ENCODE peak calls at places on chromosomes 3 and 15, in nine cellular contexts. I is spleen, A is suprapubic skin, F is HepG2, B is prostate gland, G is transverse colon, H is GM12878, L is endothelial cell of umbilical vein, E is GM23338. Y is an unnamed sample.

GRCh38 chr15:67076147-67076843 is 10.9 kb downstream of the SMAD3 start:
- DNase-seq in A (no peak), L (peak; percentile 95), E (no peak), H (no peak), G (no peak), B (no peak), I (no peak), F (no peak), Y (peak; percentile 58)

GRCh38 chr3:52200981-52201679 is 3.2 kb downstream of the ALAS1 start:
- DNase-seq in H (no peak), A (no peak), I (no peak), L (no peak), B (no peak), E (no peak), G (no peak), F (no peak), Y (no peak)

GRCh38 chr3:25906132-25906906 is 116.4 kb downstream of the OXSM start:
- DNase-seq in I (no peak), F (no peak), H (no peak), E (peak; percentile 28), B (no peak), G (no peak), A (no peak), L (no peak), Y (no peak)

GRCh38 chr3:17175187-17175839 is 290.6 kb downstream of the PLCL2 start:
- DNase-seq in A (no peak), H (no peak), E (no peak), F (no peak), L (no peak), G (no peak), I (no peak), B (no peak), Y (no peak)

GRCh38 chr3:66803706-66804496 is 194.2 kb upstream of the KBTBD8 start:
- DNase-seq in E (peak; percentile 5), F (no peak), L (peak; percentile 53), H (no peak), G (no peak), B (no peak), I (no peak), A (no peak), Y (no peak)

GRCh38 chr3:33582234-33582633 is 135.8 kb downstream of the CLASP2 start:
- DNase-seq in I (no peak), L (no peak), A (no peak), H (no peak), F (no peak), G (no peak), E (peak; percentile 28), B (no peak), Y (no peak)

GRCh38 chr15:43881944-43882343 is 55.1 kb downstream of the WDR76 start:
- DNase-seq in H (no peak), G (no peak), L (peak; percentile 11), E (peak; percentile 82), F (no peak), I (no peak), A (no peak), B (no peak), Y (no peak)

GRCh38 chr15:64706011-64706911 is 69.1 kb downstream of the RBPMS2 start:
- DNase-seq in I (peak; percentile 8), F (no peak), E (no peak), L (no peak), A (no peak), G (no peak), H (no peak), B (no peak), Y (no peak)

GRCh38 chr3:64187065-64187959 is 38.0 kb downstream of the PRICKLE2 start:
- DNase-seq in L (peak; percentile 100), H (no peak), F (peak; percentile 64), I (no peak), A (peak; percentile 68), B (peak; percentile 63), G (peak; percentile 52), E (no peak), Y (peak; percentile 40)

GRCh38 chr3:190124067-190124466 is 3.4 kb upstream of the P3H2 start:
- DNase-seq in L (no peak), G (no peak), F (no peak), A (no peak), E (no peak), B (no peak), I (no peak), H (no peak), Y (no peak)

GRCh38 chr3:18575573-18575972 is 150.4 kb upstream of the SATB1 start:
- DNase-seq in G (no peak), E (no peak), F (no peak), L (no peak), I (no peak), A (no peak), H (no peak), B (no peak), Y (no peak)

GRCh38 chr3:119627461-119627860 is 29.8 kb downstream of the PLA1A start:
- DNase-seq in F (no peak), B (no peak), G (peak; percentile 28), H (peak; percentile 34), L (peak; percentile 78), A (no peak), E (peak; percentile 15), I (peak; percentile 85), Y (no peak)

GRCh38 chr15:77623008-77623877 is 9.5 kb downstream of the LINGO1 start:
- DNase-seq in I (no peak), H (no peak), G (no peak), E (peak; percentile 52), B (no peak), A (no peak), L (no peak), F (peak; percentile 69), Y (no peak)

DNA sequence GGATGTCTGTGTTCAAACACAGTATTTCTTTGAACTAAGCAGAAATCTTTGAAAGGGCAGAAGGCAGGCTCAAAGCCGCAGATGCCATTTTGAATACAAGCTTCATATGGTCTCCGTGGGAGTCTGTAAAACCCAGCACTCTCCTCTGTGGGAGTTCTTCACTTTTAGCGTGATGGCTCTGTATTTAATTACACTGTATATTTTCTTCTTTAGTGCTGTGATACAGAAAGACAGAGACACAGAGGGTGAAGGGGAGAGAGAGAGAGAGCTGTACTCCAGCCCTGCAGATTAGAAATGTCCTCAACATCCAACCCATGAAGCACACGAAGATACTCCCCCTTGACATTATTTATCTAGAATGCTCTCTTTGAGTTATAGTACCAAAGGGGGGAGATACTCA is 752.6 kb upstream of the NR2F2 start:
- DNase-seq in L (no peak), H (no peak), G (no peak), I (no peak), A (no peak), B (no peak), E (no peak), F (no peak), Y (no peak)
- TF ChIP-seq POLR2AphosphoS5 in L (no peak), H (no peak), G (no peak), I (no peak), A (no peak), B (no peak), E (no peak), F (no peak), Y (no peak)

GRCh38 chr3:85801955-85802354 is 843.2 kb downstream of the CADM2 start:
- DNase-seq in G (no peak), E (peak; percentile 70), F (peak; percentile 20), L (peak; percentile 4), H (no peak), B (no peak), A (no peak), I (no peak), Y (no peak)
- TF ChIP-seq CTCF in G (no peak), E (peak; percentile 72), F (peak; percentile 26), L (no peak), H (peak; percentile 24), B (no peak), A (no peak), I (no peak), Y (no peak)

GRCh38 chr3:145904138-145904537 is 256.8 kb downstream of the PLOD2 start:
- DNase-seq in G (no peak), L (no peak), B (no peak), E (no peak), I (no peak), F (no peak), A (no peak), H (no peak), Y (no peak)
- TF ChIP-seq POLR2AphosphoS5 in G (no peak), L (no peak), B (no peak), E (no peak), I (no peak), F (no peak), A (no peak), H (no peak), Y (no peak)

GRCh38 chr15:29692527-29692926 is 129.7 kb downstream of the TJP1 start:
- DNase-seq in L (no peak), F (no peak), G (no peak), A (no peak), I (no peak), B (no peak), H (no peak), E (peak; percentile 38), Y (no peak)
- TF ChIP-seq CTCF in L (peak; percentile 1), F (no peak), G (no peak), A (no peak), I (no peak), B (no peak), H (peak; percentile 8), E (peak; percentile 64), Y (no peak)

DNA sequence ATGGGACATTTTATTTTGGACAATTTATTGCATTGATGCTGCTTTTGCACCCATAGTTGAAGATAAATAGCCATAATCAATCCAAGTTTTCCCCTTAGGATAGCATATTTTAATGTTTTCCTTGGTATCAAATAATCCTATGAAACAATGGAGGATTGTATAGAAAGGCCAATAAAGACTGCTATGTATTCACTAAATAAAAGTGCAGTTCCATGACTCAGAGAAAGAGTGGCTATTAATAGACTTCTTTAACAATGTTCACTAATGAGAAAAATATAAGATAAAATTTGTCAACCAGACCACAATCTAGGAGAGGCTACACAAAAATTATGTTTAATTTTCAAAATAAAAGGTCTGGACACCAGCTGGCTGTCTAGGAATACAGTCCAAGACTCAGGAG is 560.9 kb upstream of the AGTR1 start:
- DNase-seq in G (no peak), E (no peak), B (no peak), A (no peak), H (no peak), L (no peak), I (no peak), F (no peak), Y (no peak)
- TF ChIP-seq POLR2AphosphoS5 in G (no peak), E (no peak), B (no peak), A (no peak), H (no peak), L (no peak), I (no peak), F (no peak), Y (no peak)